ENCODE peak calls at places on chromosomes 4 and X, in ten cellular contexts. U is GM23248; Y is ACHN; R is tibial artery; H is WTC11; J is foreskin fibroblast; G is activated gamma-delta T cell treated with anti-CD3 and anti-CD28 coated beads, Interleukin-2, amount 50 U/mL, for 16 hours; Z is stimulated activated CD8-positive, alpha-beta memory T cell treated with anti-CD3 and anti-CD28 coated beads, Interleukin-4, amount 100 ng/mL, for 24 hours; S is NCI-H1436; O is stimulated activated CD4-positive, alpha-beta T cell treated with anti-CD3 and anti-CD28 coated beads, Interleukin-4, amount 100 ng/mL, for 48 hours. V is an unnamed sample.

GRCh38 chr4:39502034-39502658 is 25.1 kb downstream of the UGDH start:
- DNase-seq in Y (no peak), U (peak), R (no peak), H (no peak), J (peak), S (no peak), G (no peak), Z (no peak), O (no peak), V (no peak)

GRCh38 chrX:124895947-124896346 is 423.7 kb upstream of the TEX13C start:
- DNase-seq in J (no peak), S (no peak), H (no peak), Z (no peak), R (no peak), O (no peak), G (no peak), U (no peak), Y (no peak), V (no peak)

GRCh38 chrX:129706395-129707072 is 32.2 kb upstream of the XPNPEP2 start:
- DNase-seq in H (no peak), J (no peak), R (peak), G (no peak), U (no peak), O (no peak), S (no peak), Y (no peak), Z (no peak), V (no peak)

GRCh38 chr4:28369504-28369903 is 1508.9 kb downstream of the STIM2 start:
- DNase-seq in O (no peak), J (no peak), G (no peak), U (peak), Z (no peak), H (no peak), S (no peak), Y (no peak), R (no peak), V (no peak)

GRCh38 chr4:47837582-47838294 is at the start of gene CORIN:
- DNase-seq in H (peak), J (no peak), Y (no peak), G (no peak), U (peak), O (peak), S (no peak), Z (no peak), R (no peak), V (no peak)

GRCh38 chr4:61335364-61335763 is 135.2 kb downstream of the ADGRL3 start:
- DNase-seq in J (no peak), Z (no peak), Y (no peak), H (no peak), O (no peak), G (no peak), U (no peak), R (no peak), S (no peak), V (no peak)

GRCh38 chrX:132612990-132613564 is 124.2 kb upstream of the MBNL3 start:
- DNase-seq in S (peak), G (peak), U (peak), Z (peak), Y (peak), J (no peak), O (peak), R (peak), H (peak), V (no peak)

GRCh38 chrX:7139202-7140081 is 8.1 kb upstream of the STS start:
- DNase-seq in Y (no peak), R (no peak), H (no peak), G (no peak), U (peak), S (no peak), Z (no peak), O (no peak), J (peak), V (no peak)

GRCh38 chr4:125420499-125420898 is 105.7 kb downstream of the FAT4 start:
- DNase-seq in J (no peak), O (no peak), H (no peak), Y (no peak), S (no peak), U (no peak), Z (no peak), G (no peak), R (no peak), V (no peak)

GRCh38 chr4:186068581-186069402 is at the start of gene TLR3:
- DNase-seq in S (no peak), U (peak), G (no peak), Y (peak), Z (no peak), R (no peak), O (no peak), H (no peak), J (peak), V (no peak)

GRCh38 chr4:181860157-181860556 is 383.0 kb upstream of the TENM3 start:
- DNase-seq in R (no peak), J (no peak), Y (no peak), S (no peak), O (no peak), G (no peak), U (peak), H (no peak), Z (no peak), V (no peak)

GRCh38 chr4:92253550-92253949 is 50.2 kb upstream of the GRID2 start:
- DNase-seq in R (no peak), O (no peak), G (no peak), J (no peak), U (no peak), Y (no peak), Z (no peak), S (no peak), H (no peak), V (no peak)

V was measured in SK-N-MC.